ENCODE peak calls at places on chromosomes 7 and 10, in four cellular contexts. L, R, D and C are unnamed samples.

GRCh38 chr10:43170491-43170890 is 32.2 kb downstream of the CSGALNACT2 start:
- DNase-seq in L (no peak), R (no peak), D (no peak), C (no peak)

GRCh38 chr10:121774404-121774803 is 153.4 kb downstream of the ATE1 start:
- DNase-seq in L (peak; percentile 8), R (no peak), D (no peak), C (no peak)

GRCh38 chr7:2710256-2710655 is 22.3 kb downstream of the AMZ1 start:
- DNase-seq in L (no peak), R (no peak), D (no peak), C (no peak)

GRCh38 chr10:63547628-63548356 is 26.6 kb downstream of the REEP3 start:
- DNase-seq in L (no peak), R (no peak), D (no peak), C (peak; percentile 53)

GRCh38 chr10:51620131-51620530 is 79.3 kb downstream of the CSTF2T start:
- DNase-seq in L (no peak), R (no peak), D (no peak), C (no peak)

GRCh38 chr7:149147730-149148653 is 739 bp downstream of the ZNF398 start:
- DNase-seq in L (peak; percentile 56), R (peak; percentile 89), D (peak; percentile 41), C (peak; percentile 38)

GRCh38 chr10:59857921-59858320 is 48.4 kb downstream of the CCDC6 start:
- DNase-seq in L (no peak), R (no peak), D (no peak), C (no peak)

GRCh38 chr10:1508096-1508495 is 229.2 kb downstream of the ADARB2 start:
- DNase-seq in L (no peak), R (no peak), D (no peak), C (no peak)